ENCODE peak calls at places on chromosomes 3 and 15, in nine cellular contexts. C is SJSA1, D is fibroblast of pulmonary artery, Q is NT2/D1, B is GM23248, F is AG04450, G is tibial artery, U is iPS DF 6.9, W is lower lobe of right lung. H is an unnamed sample.

GRCh38 chr15:77821188-77821958 is 188.7 kb upstream of the LINGO1 start:
- DNase-seq in F (peak; percentile 18), C (peak; percentile 44), B (peak; percentile 79), W (no peak), D (peak; percentile 68), U (no peak), G (no peak), Q (peak; percentile 61), H (peak; percentile 31)

GRCh38 chr3:72329354-72329753 is 518.9 kb downstream of the SHQ1 start:
- DNase-seq in G (peak; percentile 79), C (no peak), W (no peak), B (peak; percentile 37), D (peak; percentile 48), F (no peak), Q (no peak), U (no peak), H (no peak)

GRCh38 chr3:105877625-105877913 is 8.8 kb upstream of the CBLB start:
- DNase-seq in B (no peak), G (no peak), C (no peak), F (no peak), W (no peak), Q (no peak), U (no peak), D (no peak), H (no peak)

GRCh38 chr3:12896206-12896697 is 54.9 kb upstream of the RPL32 start:
- DNase-seq in Q (no peak), C (no peak), D (peak; percentile 23), G (no peak), W (peak; percentile 20), U (no peak), F (no peak), B (peak; percentile 45), H (no peak)

GRCh38 chr3:121660356-121661171 is at the start of gene HCLS1:
- DNase-seq in G (no peak), Q (no peak), U (no peak), C (no peak), W (peak; percentile 74), B (peak; percentile 66), F (no peak), D (peak; percentile 33), H (no peak)

GRCh38 chr3:188335656-188336055 is 181.7 kb downstream of the LPP start:
- DNase-seq in Q (no peak), F (no peak), C (no peak), G (no peak), W (no peak), D (no peak), B (no peak), U (no peak), H (no peak)

GRCh38 chr15:68330911-68331310 is 53.4 kb downstream of the FEM1B start:
- DNase-seq in G (no peak), F (no peak), C (no peak), W (no peak), D (no peak), U (no peak), B (no peak), Q (peak; percentile 32), H (peak; percentile 38)

GRCh38 chr3:140196970-140197369 is 262.0 kb downstream of the CLSTN2 start:
- DNase-seq in B (no peak), F (no peak), G (no peak), D (no peak), Q (no peak), U (no peak), W (no peak), C (no peak), H (no peak)

GRCh38 chr3:127214990-127215389 is 22.1 kb downstream of the PRR23E start:
- DNase-seq in G (no peak), D (no peak), B (peak; percentile 23), F (no peak), W (no peak), U (no peak), Q (no peak), C (no peak), H (no peak)

GRCh38 chr3:127216415-127217261 is 23.7 kb downstream of the PRR23E start:
- DNase-seq in G (no peak), U (no peak), F (no peak), C (no peak), Q (no peak), W (no peak), D (no peak), B (peak; percentile 52), H (no peak)

GRCh38 chr3:127213381-127213918 is 20.5 kb downstream of the PRR23E start:
- DNase-seq in G (no peak), Q (no peak), B (no peak), D (no peak), F (no peak), C (no peak), W (no peak), U (no peak), H (no peak)

GRCh38 chr3:127217594-127218456 is 24.9 kb downstream of the PRR23E start:
- DNase-seq in F (no peak), B (peak; percentile 87), U (no peak), W (no peak), D (no peak), G (no peak), C (no peak), Q (no peak), H (no peak)

GRCh38 chr3:127215714-127216414 is 22.9 kb downstream of the PRR23E start:
- DNase-seq in Q (no peak), F (no peak), W (no peak), C (no peak), B (no peak), G (no peak), D (no peak), U (no peak), H (no peak)
- H3K4me3 ChIP-seq in Q (no peak overlapping the region), F (no peak overlapping the region), W (no peak overlapping the region), C (no peak overlapping the region), B (no peak overlapping the region), G (no peak overlapping the region), D (no peak overlapping the region), U (no peak overlapping the region), H (no peak overlapping the region)

DNA sequence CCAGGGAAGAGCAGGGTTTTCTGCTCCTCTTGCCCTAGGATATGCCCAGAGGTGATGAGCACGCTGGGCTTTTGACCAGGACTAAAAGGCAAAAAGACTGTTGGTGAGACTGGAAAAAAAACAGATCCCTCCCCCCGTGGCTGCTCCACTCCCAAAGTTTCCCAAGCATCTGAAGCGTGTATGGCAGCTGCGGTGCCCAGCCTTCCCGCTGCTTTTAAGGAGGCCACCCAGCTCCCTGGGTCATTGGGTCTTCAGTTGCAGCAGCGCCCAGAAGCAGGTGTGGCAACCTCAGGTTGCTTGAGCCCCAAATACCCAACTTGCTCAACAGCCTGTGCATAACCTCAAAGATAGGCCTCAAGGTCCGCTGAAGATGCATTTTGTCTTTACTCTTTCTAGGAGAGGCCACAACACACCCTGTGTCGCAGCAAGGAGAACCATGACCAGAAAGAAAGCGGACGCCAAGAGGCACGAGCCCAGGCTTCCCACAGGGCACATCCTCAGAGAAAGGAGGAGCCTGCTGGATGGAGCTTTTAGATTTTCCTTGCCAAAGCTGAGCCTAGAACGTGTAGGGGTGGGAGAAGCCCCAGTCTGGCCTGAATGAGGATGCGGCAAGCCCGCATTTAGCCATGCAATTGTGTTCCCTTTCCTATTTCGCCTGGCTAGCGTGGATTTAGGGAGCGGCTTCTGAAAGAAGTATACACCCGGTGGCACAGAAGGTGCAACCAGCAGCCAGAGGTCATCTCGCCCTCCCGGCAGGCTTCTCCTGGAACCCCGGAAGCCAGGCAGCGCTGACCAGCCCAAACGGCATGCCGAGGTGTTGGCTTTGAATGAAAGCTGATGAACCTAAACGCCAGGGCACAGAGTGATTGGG is 1.9 kb downstream of the SRGAP3 start:
- DNase-seq in B (peak; percentile 26), Q (no peak), G (no peak), F (no peak), W (no peak), U (no peak), D (no peak), C (no peak), H (no peak)
- H3K4me3 ChIP-seq in B (peak overlapping the region; percentile 74), Q (no peak overlapping the region), G (no peak overlapping the region), F (no peak overlapping the region), W (peak overlapping the region; percentile 57), U (no peak overlapping the region), D (no peak overlapping the region), C (no peak overlapping the region), H (peak overlapping the region; percentile 53)

GRCh38 chr3:142723665-142723967 is 218 bp upstream of the TRPC1 start:
- DNase-seq in C (no peak), Q (no peak), B (no peak), U (no peak), G (no peak), D (no peak), W (no peak), F (no peak), H (no peak)

GRCh38 chr3:142726017-142726416 is 2.2 kb downstream of the TRPC1 start:
- DNase-seq in Q (no peak), U (no peak), D (no peak), B (no peak), F (no peak), G (no peak), C (no peak), W (no peak), H (no peak)

GRCh38 chr3:142723968-142724681 is at the start of gene TRPC1:
- DNase-seq in U (peak; percentile 61), W (peak; percentile 74), G (peak; percentile 87), C (peak; percentile 71), D (peak; percentile 78), Q (peak; percentile 87), B (peak; percentile 93), F (peak; percentile 20), H (peak; percentile 28)

GRCh38 chr3:142724682-142725351 is 983 bp downstream of the TRPC1 start:
- DNase-seq in F (no peak), U (peak; percentile 61), C (peak; percentile 59), Q (peak; percentile 49), W (peak; percentile 48), G (peak; percentile 66), D (peak; percentile 23), B (peak; percentile 72), H (no peak)

GRCh38 chr3:142725352-142725739 is 1.5 kb downstream of the TRPC1 start:
- DNase-seq in W (no peak), G (no peak), B (peak; percentile 4), D (no peak), F (no peak), Q (no peak), C (no peak), U (no peak), H (no peak)
- H3K4me3 ChIP-seq in W (peak overlapping the region; percentile 71), G (peak overlapping the region; percentile 73), B (peak overlapping the region; percentile 84), D (peak overlapping the region; percentile 83), F (peak overlapping the region; percentile 90), Q (peak overlapping the region; percentile 69), C (peak overlapping the region; percentile 98), U (peak overlapping the region; percentile 54), H (peak overlapping the region; percentile 74)

GRCh38 chr3:37071921-37072320 is 78.6 kb downstream of the MLH1 start:
- DNase-seq in Q (no peak), D (no peak), C (no peak), B (no peak), F (no peak), G (no peak), U (no peak), W (no peak), H (peak; percentile 47)

GRCh38 chr3:37074178-37074577 is 80.9 kb downstream of the MLH1 start:
- DNase-seq in G (no peak), U (no peak), C (peak; percentile 65), W (no peak), Q (no peak), B (peak; percentile 87), D (peak; percentile 74), F (peak; percentile 36), H (peak; percentile 80)

GRCh38 chr3:37068031-37068430 is 74.7 kb downstream of the MLH1 start:
- DNase-seq in W (no peak), D (no peak), Q (no peak), F (no peak), B (no peak), U (no peak), G (no peak), C (no peak), H (no peak)

GRCh38 chr3:37075955-37076354 is 82.6 kb downstream of the MLH1 start:
- DNase-seq in C (no peak), G (no peak), F (no peak), B (no peak), W (no peak), D (no peak), Q (no peak), U (no peak), H (no peak)

DNA sequence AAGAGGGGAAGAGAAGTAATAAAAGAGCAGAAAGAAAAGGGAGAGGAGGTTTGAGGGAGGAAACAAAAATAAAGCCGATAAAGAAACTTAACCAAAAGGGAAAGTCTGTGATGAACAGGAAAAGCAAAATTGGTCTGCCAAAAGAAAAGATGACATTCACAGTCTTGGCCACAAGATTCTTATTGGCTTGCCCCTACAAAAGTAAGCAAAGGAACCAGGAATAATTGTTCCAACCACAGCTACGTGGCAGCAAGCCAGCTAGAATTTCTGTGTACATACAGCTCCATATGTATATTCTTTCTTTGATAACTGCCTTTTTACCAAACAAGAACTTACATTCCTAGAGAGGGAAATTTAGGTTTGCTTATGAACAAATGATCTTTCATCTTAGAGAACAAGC is 79.6 kb downstream of the MLH1 start:
- DNase-seq in D (peak; percentile 89), U (no peak), F (peak; percentile 83), G (no peak), C (peak; percentile 75), Q (no peak), W (no peak), B (peak; percentile 58), H (peak; percentile 94)
- H3K4me3 ChIP-seq in D (peak overlapping the region; percentile 37), U (no peak overlapping the region), F (peak overlapping the region; percentile 43), G (no peak overlapping the region), C (no peak overlapping the region), Q (no peak overlapping the region), W (no peak overlapping the region), B (peak overlapping the region; percentile 31), H (peak overlapping the region; percentile 9)

H was measured in astrocyte of the cerebellum.